ENCODE peak calls at places on chromosomes 12 and 14, in nine cellular contexts. Q, T, J, Z, G, P, W, O and U are unnamed samples.

GRCh38 chr12:45379261-45379660 is 163.4 kb downstream of the ANO6 start:
- DNase-seq in G (no peak), Q (no peak), W (no peak), Z (no peak), J (no peak), O (no peak), P (no peak), T (peak; percentile 5), U (no peak)

GRCh38 chr12:121789800-121790748 is 3.4 kb downstream of the RHOF start:
- DNase-seq in Q (no peak), G (no peak), P (peak; percentile 71), J (peak; percentile 94), O (peak; percentile 61), Z (peak; percentile 88), T (no peak), W (no peak), U (no peak)

GRCh38 chr14:49786315-49786714 is 18.4 kb downstream of the KLHDC2 start:
- DNase-seq in J (no peak), O (no peak), Z (no peak), T (no peak), W (no peak), P (no peak), G (no peak), Q (no peak), U (no peak)

GRCh38 chr12:98895086-98895651 is 250.1 kb downstream of the APAF1 start:
- DNase-seq in O (no peak), P (no peak), Z (no peak), T (no peak), J (no peak), W (no peak), G (no peak), Q (peak; percentile 56), U (no peak)

GRCh38 chr14:30588873-30589272 is 29.9 kb downstream of the G2E3 start:
- DNase-seq in Q (no peak), G (no peak), P (no peak), O (no peak), T (no peak), Z (no peak), W (no peak), J (no peak), U (no peak)

GRCh38 chr12:85057370-85057963 is 21.3 kb downstream of the LRRIQ1 start:
- DNase-seq in O (peak; percentile 24), T (peak; percentile 38), G (no peak), J (peak; percentile 5), Z (no peak), W (peak; percentile 13), Q (no peak), P (no peak), U (no peak)

GRCh38 chr12:13211859-13212664 is 15.5 kb downstream of the EMP1 start:
- DNase-seq in O (peak; percentile 43), Z (no peak), W (no peak), Q (no peak), T (peak; percentile 57), J (peak; percentile 74), G (no peak), P (peak; percentile 62), U (no peak)

GRCh38 chr12:104764225-104765073 is 193.6 kb downstream of the SLC41A2 start:
- DNase-seq in P (no peak), O (no peak), J (no peak), Z (no peak), Q (no peak), G (no peak), W (no peak), T (no peak), U (no peak)

GRCh38 chr12:46133751-46134150 is 135.1 kb downstream of the SLC38A1 start:
- DNase-seq in P (no peak), G (no peak), W (no peak), T (no peak), J (no peak), Q (no peak), O (no peak), Z (no peak), U (no peak)

GRCh38 chr12:79127268-79127895 is 262.8 kb downstream of the SYT1 start:
- DNase-seq in P (no peak), T (peak; percentile 54), G (no peak), Z (no peak), Q (no peak), J (no peak), O (no peak), W (peak; percentile 80), U (no peak)

GRCh38 chr12:54017027-54017788 is 8.4 kb downstream of the HOXC8 start:
- DNase-seq in T (no peak), G (peak; percentile 73), Q (no peak), Z (no peak), J (no peak), W (no peak), P (no peak), O (no peak), U (no peak)
- TF ChIP-seq CTCF in T (no peak), G (no peak), Q (no peak), Z (no peak), J (no peak), W (no peak), P (no peak), O (no peak), U (no peak)

GRCh38 chr14:54106802-54107377 is 150.3 kb upstream of the BMP4 start:
- DNase-seq in Z (no peak), P (no peak), T (no peak), O (no peak), W (no peak), J (no peak), Q (no peak), G (no peak), U (no peak)
- H3K4me3 ChIP-seq in Z (no peak overlapping the region), P (no peak overlapping the region), T (no peak overlapping the region), O (no peak overlapping the region), W (no peak overlapping the region), J (no peak overlapping the region), Q (no peak overlapping the region), G (no peak overlapping the region), U (peak overlapping the region; percentile 30)

GRCh38 chr12:69438539-69438938 is 31.6 kb upstream of the FRS2 start:
- DNase-seq in W (no peak), P (no peak), Q (no peak), G (no peak), J (no peak), O (no peak), Z (no peak), T (no peak), U (no peak)
- TF ChIP-seq CTCF in W (no peak), P (no peak), Q (no peak), G (no peak), J (no peak), O (no peak), Z (no peak), T (no peak), U (no peak)

GRCh38 chr12:14257734-14258467 is 107.6 kb upstream of the ATF7IP start:
- DNase-seq in T (peak; percentile 95), W (peak; percentile 99), Z (peak; percentile 86), O (peak; percentile 98), G (peak; percentile 84), P (peak; percentile 95), Q (peak; percentile 81), J (peak; percentile 62), U (no peak)
- H3K4me3 ChIP-seq in T (no peak overlapping the region), W (peak overlapping the region; percentile 32), Z (no peak overlapping the region), O (peak overlapping the region; percentile 34), G (peak overlapping the region; percentile 42), P (no peak overlapping the region), Q (no peak overlapping the region), J (peak overlapping the region; percentile 17), U (peak overlapping the region; percentile 59)

GRCh38 chr14:102586420-102587119 is 5.9 kb upstream of the RCOR1 start:
- DNase-seq in P (no peak), J (no peak), G (no peak), Q (no peak), W (peak; percentile 53), T (no peak), Z (no peak), O (no peak), U (no peak)
- TF ChIP-seq CTCF in P (no peak), J (no peak), G (no peak), Q (no peak), W (peak; percentile 49), T (no peak), Z (no peak), O (no peak), U (no peak)

DNA sequence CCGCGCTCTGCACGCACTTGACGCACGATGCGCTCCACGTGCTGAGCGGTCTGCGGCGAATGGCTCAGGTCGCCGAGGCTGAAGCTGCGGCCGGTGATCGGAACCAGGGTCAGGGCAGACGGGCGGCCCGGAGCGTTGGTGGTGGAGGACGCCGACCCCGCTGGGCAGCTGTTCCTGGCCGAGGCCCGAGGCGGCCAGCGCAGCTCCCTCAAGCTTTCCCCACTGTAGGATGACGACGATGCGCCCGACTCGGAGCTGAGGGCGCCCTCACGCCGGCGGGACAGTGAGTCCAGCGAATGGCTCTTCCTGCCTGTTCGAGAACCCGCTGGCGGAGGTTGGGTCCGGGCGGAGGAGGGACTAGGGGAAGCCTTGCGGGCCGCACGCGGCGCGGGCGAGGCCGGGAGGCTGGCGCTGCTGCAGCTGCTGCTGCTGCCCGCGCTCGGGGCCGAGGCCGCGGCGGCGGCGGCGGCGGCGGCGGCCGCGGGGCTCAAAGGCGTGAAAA is 2.0 kb downstream of the CCDC177 start:
- DNase-seq in Z (peak; percentile 61), T (no peak), J (no peak), P (no peak), O (no peak), Q (no peak), W (no peak), G (no peak), U (no peak)
- H3K4me3 ChIP-seq in Z (peak overlapping the region; percentile 44), T (no peak overlapping the region), J (peak overlapping the region; percentile 15), P (no peak overlapping the region), O (peak overlapping the region; percentile 54), Q (no peak overlapping the region), W (peak overlapping the region; percentile 22), G (peak overlapping the region; percentile 62), U (peak overlapping the region; percentile 64)

GRCh38 chr12:93536766-93537515 is 35.5 kb upstream of the SOCS2 start:
- DNase-seq in Z (no peak), T (no peak), Q (no peak), G (no peak), J (no peak), W (no peak), P (peak; percentile 4), O (no peak), U (no peak)

GRCh38 chr12:93536111-93536765 is 36.2 kb upstream of the SOCS2 start:
- DNase-seq in P (peak; percentile 4), T (no peak), Q (no peak), O (no peak), Z (no peak), G (no peak), J (no peak), W (no peak), U (no peak)

GRCh38 chr12:93539821-93540220 is 32.7 kb upstream of the SOCS2 start:
- DNase-seq in J (no peak), W (no peak), P (peak; percentile 15), T (no peak), Q (no peak), G (no peak), O (no peak), Z (no peak), U (no peak)

GRCh38 chr12:93540506-93540905 is 32.0 kb upstream of the SOCS2 start:
- DNase-seq in W (no peak), P (peak; percentile 5), J (no peak), G (no peak), Z (no peak), O (no peak), Q (no peak), T (no peak), U (no peak)

GRCh38 chr12:93537769-93538168 is 34.7 kb upstream of the SOCS2 start:
- DNase-seq in G (no peak), Q (no peak), T (no peak), Z (no peak), O (no peak), W (no peak), P (peak; percentile 11), J (no peak), U (no peak)
- TF ChIP-seq CTCF in G (no peak), Q (no peak), T (no peak), Z (no peak), O (no peak), W (no peak), P (no peak), J (no peak), U (no peak)